ENCODE peak calls at places on chromosome 18, in five cellular contexts. R is CD4-positive, alpha-beta memory T cell; C is psoas muscle; H is heart left ventricle; N is mesenchymal stem cell. U is an unnamed sample.

GRCh38 chr18:38575023-38575422 is 1009.4 kb upstream of the CELF4 start:
- DNase-seq in R (no peak), C (no peak), H (no peak), N (no peak), U (no peak)

GRCh38 chr18:49768051-49768391 is 45.3 kb downstream of the ACAA2 start:
- DNase-seq in R (no peak), C (peak; percentile 30), H (no peak), N (peak; percentile 62), U (peak; percentile 38)

GRCh38 chr18:9612215-9612830 is 2.0 kb downstream of the PPP4R1 start:
- DNase-seq in R (peak; percentile 46), C (no peak), H (no peak), N (peak; percentile 66), U (peak; percentile 24)

GRCh38 chr18:28512357-28512756 is 335.4 kb upstream of the CDH2 start:
- DNase-seq in R (no peak), C (no peak), H (no peak), N (peak; percentile 12), U (no peak)

GRCh38 chr18:31658670-31659573 is 25.5 kb downstream of the B4GALT6 start:
- DNase-seq in R (no peak), C (no peak), H (no peak), N (peak; percentile 67), U (no peak)

GRCh38 chr18:9150116-9150515 is 13.5 kb downstream of the ANKRD12 start:
- DNase-seq in R (no peak), C (no peak), H (no peak), N (no peak), U (no peak)

GRCh38 chr18:35159782-35160181 is 81.1 kb upstream of the ZNF397 start:
- DNase-seq in R (no peak), C (no peak), H (no peak), N (no peak), U (no peak)

GRCh38 chr18:57466307-57466706 is 31.1 kb downstream of the ONECUT2 start:
- DNase-seq in R (no peak), C (no peak), H (no peak), N (no peak), U (peak; percentile 61)

GRCh38 chr18:34658101-34658500 is 52.0 kb upstream of the DTNA start:
- DNase-seq in R (no peak), C (no peak), H (no peak), N (no peak), U (no peak)

GRCh38 chr18:58202406-58202730 is 158.3 kb downstream of the NEDD4L start:
- DNase-seq in R (no peak), C (no peak), H (no peak), N (no peak), U (peak; percentile 12)

GRCh38 chr18:41955688-41956087 is 654 bp downstream of the PIK3C3 start:
- DNase-seq in R (no peak), C (no peak), H (no peak), N (no peak), U (no peak)

GRCh38 chr18:72762505-72763122 is 105.2 kb downstream of the NETO1 start:
- DNase-seq in R (peak; percentile 13), C (no peak), H (no peak), N (peak; percentile 69), U (no peak)

GRCh38 chr18:77069931-77070330 is 62.7 kb downstream of the MBP start:
- DNase-seq in R (peak; percentile 56), C (no peak), H (no peak), N (no peak), U (no peak)

GRCh38 chr18:12015697-12016062 is 34.4 kb downstream of the IMPA2 start:
- DNase-seq in R (no peak), C (peak; percentile 69), H (no peak), N (no peak), U (peak; percentile 91)

GRCh38 chr18:35754464-35754863 is 172.9 kb downstream of the GALNT1 start:
- DNase-seq in R (no peak), C (no peak), H (no peak), N (no peak), U (no peak)

GRCh38 chr18:55861266-55861665 is 273.3 kb upstream of the TCF4 start:
- DNase-seq in R (no peak), C (no peak), H (no peak), N (peak; percentile 45), U (peak; percentile 12)

GRCh38 chr18:32730620-32731021 is 42.2 kb downstream of the KLHL14 start:
- DNase-seq in R (no peak), C (no peak), H (no peak), N (peak; percentile 18), U (no peak)

GRCh38 chr18:8413751-8414150 is 195.5 kb upstream of the RAB12 start:
- DNase-seq in R (no peak), C (no peak), H (no peak), N (no peak), U (no peak)

GRCh38 chr18:3453540-3454364 is 3.8 kb downstream of the TGIF1 start:
- DNase-seq in R (no peak), C (peak; percentile 53), H (peak; percentile 43), N (peak; percentile 98), U (peak; percentile 75)

DNA sequence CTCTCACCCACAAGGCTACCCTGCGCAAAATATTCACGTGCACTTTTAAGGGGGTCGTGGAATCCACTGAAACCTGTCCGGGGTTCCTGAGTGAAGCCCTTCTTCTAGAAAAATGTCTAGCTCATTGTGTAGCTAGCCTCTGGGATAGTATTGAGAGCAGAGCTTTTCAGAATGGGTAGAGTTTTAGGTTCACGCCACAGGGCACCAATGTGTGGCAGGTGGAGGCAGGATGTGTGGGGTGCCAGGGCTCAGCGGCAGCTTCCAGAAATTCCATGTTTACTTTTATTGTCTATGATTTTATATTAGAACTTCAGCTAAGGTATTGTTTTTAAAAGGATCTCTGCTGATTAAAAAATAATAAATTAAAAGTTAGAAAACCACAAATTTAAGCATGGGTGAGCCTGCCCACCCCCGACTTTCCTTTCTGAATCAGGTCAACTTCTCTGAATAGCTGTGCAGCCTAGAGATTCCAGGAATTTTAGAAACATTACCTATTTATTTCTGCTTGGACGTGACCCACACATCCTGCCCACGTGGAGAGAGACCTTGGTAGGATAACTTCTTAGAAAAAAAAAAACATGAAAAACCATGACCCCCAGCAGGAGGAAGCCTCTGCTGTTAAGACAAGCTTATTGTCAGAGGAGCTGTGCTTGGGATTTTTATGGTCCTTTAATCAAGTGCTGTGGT is 163.7 kb downstream of the CTIF start:
- DNase-seq in R (no peak), C (no peak), H (no peak), N (no peak), U (no peak)
- H3K4me3 ChIP-seq in R (no peak overlapping the region), C (no peak overlapping the region), H (no peak overlapping the region), N (no peak overlapping the region), U (no peak overlapping the region)

DNA sequence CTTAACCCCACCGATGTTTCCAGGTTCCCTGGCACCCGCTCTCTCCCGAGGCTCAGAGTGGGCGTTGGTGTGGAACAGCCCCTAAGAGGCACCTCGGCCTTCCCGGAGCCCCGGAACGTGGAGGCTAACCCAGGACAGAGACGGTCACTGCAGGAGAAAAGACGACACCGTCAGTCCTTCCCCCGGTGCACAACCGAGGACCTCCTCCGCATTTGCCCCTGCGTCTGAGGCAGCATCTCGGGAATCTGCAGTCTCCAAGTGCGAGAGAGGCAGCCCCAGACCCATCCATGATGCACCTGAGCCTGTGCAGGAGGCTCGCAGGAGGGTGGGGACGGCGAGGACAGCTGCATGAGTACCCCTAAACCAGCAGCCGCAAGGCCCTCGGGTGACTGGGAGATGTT is 204.9 kb upstream of the SALL3 start:
- DNase-seq in R (no peak), C (no peak), H (no peak), N (no peak), U (no peak)
- H3K9me3 ChIP-seq in R (no peaks in the 10 kb centered on the region), C (no peaks in the 10 kb centered on the region), H (no peaks in the 10 kb centered on the region), N (no peaks in the 10 kb centered on the region), U (no peaks in the 10 kb centered on the region)

GRCh38 chr18:48629730-48630324 is 91.0 kb downstream of the CTIF start:
- DNase-seq in R (no peak), C (no peak), H (peak; percentile 8), N (peak; percentile 90), U (peak; percentile 95)
- H3K4me3 ChIP-seq in R (no peak overlapping the region), C (no peak overlapping the region), H (no peak overlapping the region), N (no peak overlapping the region), U (no peak overlapping the region)

DNA sequence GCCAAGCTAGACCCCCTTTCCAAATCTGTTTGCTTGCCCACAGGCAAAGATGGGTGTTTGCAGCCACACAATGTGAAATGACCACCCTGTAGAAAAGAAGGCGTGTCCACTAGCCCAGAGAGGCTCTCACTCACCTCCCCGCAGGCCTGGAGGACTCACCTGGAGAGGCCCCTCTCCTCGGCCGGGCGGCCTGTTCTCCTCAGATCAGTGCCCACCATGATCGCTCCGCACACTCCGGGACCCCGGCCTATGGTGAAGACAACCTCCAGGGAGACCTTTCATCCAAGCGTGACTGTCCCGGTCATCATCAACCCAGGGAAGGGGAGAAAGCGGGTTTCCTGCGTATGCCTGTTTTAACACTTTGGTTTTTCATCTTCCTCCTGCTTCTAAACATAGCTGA is 328.7 kb upstream of the SALL3 start:
- DNase-seq in R (no peak), C (no peak), H (no peak), N (no peak), U (no peak)
- H3K9me3 ChIP-seq in R (no peaks in the 10 kb centered on the region), C (peaks cover 6% of the 10 kb centered on the region), H (peaks cover 3% of the 10 kb centered on the region), N (peaks cover 6% of the 10 kb centered on the region), U (no peaks in the 10 kb centered on the region)

GRCh38 chr18:59275406-59275949 is 2.2 kb upstream of the RAX start:
- DNase-seq in R (no peak), C (no peak), H (no peak), N (no peak), U (no peak)

GRCh38 chr18:59272971-59273935 is at the start of gene RAX:
- DNase-seq in R (no peak), C (no peak), H (no peak), N (peak; percentile 13), U (peak; percentile 44)

GRCh38 chr18:59279193-59279592 is 5.9 kb upstream of the RAX start:
- DNase-seq in R (no peak), C (no peak), H (no peak), N (no peak), U (no peak)

GRCh38 chr18:59273936-59274928 is 978 bp upstream of the RAX start:
- DNase-seq in R (no peak), C (no peak), H (no peak), N (no peak), U (no peak)

DNA sequence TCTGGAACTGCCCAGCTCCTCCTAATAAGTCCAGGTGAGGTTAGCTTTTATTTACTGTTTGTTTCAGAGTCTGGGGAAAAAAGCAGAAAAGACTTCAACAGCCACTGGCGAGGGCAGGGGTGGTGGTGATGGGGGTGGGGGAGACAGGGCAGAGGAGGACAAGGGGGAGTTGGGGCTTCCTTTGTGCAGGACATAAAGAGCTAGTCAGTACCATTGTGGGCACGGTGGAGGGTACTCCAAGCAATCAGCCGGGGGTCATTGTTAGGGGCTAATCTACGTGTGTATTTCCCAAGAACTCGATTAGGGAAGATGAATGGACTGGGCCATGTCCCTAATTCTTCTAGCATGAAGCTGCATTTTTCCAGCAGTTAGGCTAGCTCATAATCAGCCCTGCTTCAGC is 2.8 kb upstream of the RAX start:
- DNase-seq in R (no peak), C (no peak), H (no peak), N (no peak), U (no peak)
- H3K4me3 ChIP-seq in R (no peak overlapping the region), C (no peak overlapping the region), H (no peak overlapping the region), N (no peak overlapping the region), U (no peak overlapping the region)